ENCODE peak calls at places on chromosomes 1 and 21, in five cellular contexts. C is breast epithelium, W is neural progenitor cell, G is left lung, B is lung. F is an unnamed sample. For H3K36me3, the result is how much of the 10 kb centered on the place peaks cover.

GRCh38 chr21:28798798-28799197 is 193.9 kb downstream of the LTN1 start:
- DNase-seq in W (no peak), G (no peak), C (no peak), B (no peak), F (no peak)

GRCh38 chr1:246161626-246162025 is 345.5 kb downstream of the SMYD3 start:
- DNase-seq in C (no peak), B (no peak), W (no peak), G (no peak), F (no peak)

GRCh38 chr1:24850353-24850905 is 79.6 kb downstream of the RUNX3 start:
- DNase-seq in G (no peak), W (no peak), C (no peak), B (no peak), F (no peak)

GRCh38 chr1:33219886-33220661 is 36.2 kb upstream of the ZNF362 start:
- DNase-seq in C (peak), B (no peak), W (no peak), G (no peak), F (no peak)

GRCh38 chr1:233304489-233305102 is 9.1 kb upstream of the PCNX2 start:
- DNase-seq in B (no peak), G (no peak), W (peak), C (no peak), F (no peak)

GRCh38 chr1:156805766-156806511 is 10.7 kb downstream of the SH2D2A start:
- DNase-seq in C (peak), B (no peak), W (no peak), G (no peak), F (no peak)

GRCh38 chr1:238898856-238899255 is 487.5 kb upstream of the CHRM3 start:
- DNase-seq in B (no peak), G (no peak), W (no peak), C (peak), F (no peak)

GRCh38 chr1:53398091-53398490 is 61.1 kb upstream of the DMRTB1 start:
- DNase-seq in B (no peak), C (no peak), W (no peak), G (peak), F (no peak)

GRCh38 chr1:154736840-154737239 is 128.9 kb upstream of the ADAR start:
- DNase-seq in C (no peak), B (no peak), W (no peak), G (no peak), F (no peak)

GRCh38 chr1:14095001-14095400 is 395.0 kb downstream of the PRDM2 start:
- DNase-seq in G (no peak), C (no peak), W (peak), B (no peak), F (no peak)

GRCh38 chr1:85058781-85059180 is 10.5 kb upstream of the MCOLN3 start:
- DNase-seq in B (no peak), G (no peak), C (no peak), W (no peak), F (no peak)

GRCh38 chr1:226181996-226182714 is 4.4 kb downstream of the ACBD3 start:
- DNase-seq in B (peak), C (no peak), W (peak), G (peak), F (peak)

DNA sequence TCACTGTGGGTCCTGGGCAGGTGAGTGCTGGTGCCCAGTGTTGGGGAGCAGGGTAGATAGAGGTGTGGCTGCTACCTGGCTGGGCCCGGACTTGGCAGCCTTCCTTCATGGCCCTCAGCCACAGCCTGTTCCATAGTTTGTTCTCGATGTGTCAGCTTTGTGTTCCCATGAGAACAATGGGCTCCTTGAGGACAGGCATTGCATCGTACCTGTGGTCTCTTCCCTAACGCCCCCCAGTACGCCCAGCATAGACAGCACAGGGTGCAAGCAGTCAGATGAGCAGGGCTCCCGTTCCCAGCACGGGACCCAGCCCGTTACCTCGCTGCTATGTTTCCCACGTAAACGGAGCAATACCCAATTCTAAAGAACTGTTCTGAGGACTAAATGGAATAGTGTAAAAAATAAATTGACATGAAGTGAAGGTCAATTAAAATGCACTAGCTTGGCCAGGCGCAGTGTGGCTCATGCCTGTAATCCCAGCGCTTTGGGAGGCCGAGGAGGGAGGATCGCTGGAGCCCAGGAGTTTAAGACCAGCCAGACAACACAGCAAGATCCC is 775 bp upstream of the SLX9 start:
- DNase-seq in B (no peak), W (no peak), C (peak), G (no peak), F (no peak)
- TF ChIP-seq CTCF in B (no peak), W (no peak), C (no peak), G (no peak), F (no peak)

GRCh38 chr1:167687919-167688519 is 33.8 kb upstream of the MPZL1 start:
- DNase-seq in B (peak), G (no peak), W (peak), C (peak), F (no peak)

GRCh38 chr1:167689569-167689925 is 32.2 kb upstream of the MPZL1 start:
- DNase-seq in G (no peak), C (no peak), B (no peak), W (no peak), F (no peak)

GRCh38 chr1:167683226-167683625 is 38.6 kb upstream of the MPZL1 start:
- DNase-seq in W (no peak), G (no peak), B (no peak), C (no peak), F (no peak)

GRCh38 chr1:167683641-167684502 is 37.9 kb upstream of the MPZL1 start:
- DNase-seq in B (peak), G (peak), W (peak), C (peak), F (no peak)

GRCh38 chr1:167685844-167686243 is 35.9 kb upstream of the MPZL1 start:
- DNase-seq in C (no peak), B (no peak), G (no peak), W (no peak), F (no peak)
- H3K36me3 ChIP-seq in C (under half), B (under half), G (under half), W (under half), F (under half)

GRCh38 chr1:203322480-203323179 is 17.3 kb downstream of the BTG2 start:
- DNase-seq in C (peak), W (no peak), G (no peak), B (no peak), F (no peak)
- H3K4me3 ChIP-seq in C (no peak), W (no peak), G (no peak), B (no peak), F (no peak)

GRCh38 chr1:150072959-150073358 is 5.4 kb downstream of the VPS45 start:
- DNase-seq in C (no peak), W (no peak), G (no peak), B (no peak), F (no peak)
- TF ChIP-seq CTCF in C (peak), W (peak), G (peak), B (peak), F (no peak)

F was measured in pancreas.